ENCODE peak calls at places on chromosome 13, in eight cellular contexts. R is fibroblast of the conjunctiva; T is glutamatergic neuron; K is stimulated activated CD4-positive, alpha-beta T cell treated with anti-CD3 and anti-CD28 coated beads, TNF-alpha, amount 100 ng/mL, for 24 hours; M is activated naive CD8-positive, alpha-beta T cell treated with anti-CD3 and anti-CD28 coated beads, Interleukin-2, amount 50 U/mL, for 24 hours; N is NCI-H345; S is caudate nucleus; B is nephron progenitor cell. O is an unnamed sample.

GRCh38 chr13:108921238-108921637 is 291.8 kb downstream of the MYO16 start:
- DNase-seq in R (no peak), T (no peak), K (no peak), M (no peak), N (no peak), S (no peak), B (no peak), O (no peak)

GRCh38 chr13:101398191-101398590 is 18.1 kb downstream of the NALCN start:
- DNase-seq in R (no peak), T (no peak), K (no peak), M (no peak), N (no peak), S (no peak), B (no peak), O (no peak)

GRCh38 chr13:92379371-92379770 is 847.2 kb upstream of the GPC6 start:
- DNase-seq in R (no peak), T (no peak), K (no peak), M (no peak), N (no peak), S (no peak), B (no peak), O (no peak)

GRCh38 chr13:101289764-101290163 is 126.5 kb downstream of the NALCN start:
- DNase-seq in R (peak), T (peak), K (no peak), M (no peak), N (peak), S (no peak), B (peak), O (no peak)

GRCh38 chr13:45341799-45342584 is 1.0 kb upstream of the TPT1 start:
- DNase-seq in R (no peak), T (no peak), K (no peak), M (no peak), N (no peak), S (no peak), B (no peak), O (peak)

GRCh38 chr13:114011226-114011625 is 37.4 kb upstream of the C13orf46 start:
- DNase-seq in R (no peak), T (peak), K (no peak), M (no peak), N (no peak), S (no peak), B (no peak), O (no peak)

GRCh38 chr13:111429064-111429558 is 108.7 kb downstream of the TEX29 start:
- DNase-seq in R (peak), T (peak), K (peak), M (peak), N (peak), S (no peak), B (peak), O (no peak)

GRCh38 chr13:43698743-43699142 is 88.0 kb downstream of the ENOX1 start:
- DNase-seq in R (peak), T (no peak), K (no peak), M (no peak), N (no peak), S (no peak), B (no peak), O (no peak)

GRCh38 chr13:99354371-99354951 is 47.3 kb upstream of the GPR183 start:
- DNase-seq in R (no peak), T (no peak), K (no peak), M (no peak), N (no peak), S (no peak), B (no peak), O (no peak)

GRCh38 chr13:92843549-92843948 is 383.1 kb upstream of the GPC6 start:
- DNase-seq in R (peak), T (no peak), K (no peak), M (no peak), N (peak), S (no peak), B (no peak), O (no peak)

GRCh38 chr13:20495087-20496023 is 30.3 kb downstream of the CRYL1 start:
- DNase-seq in R (peak), T (peak), K (no peak), M (peak), N (peak), S (peak), B (peak), O (peak)

GRCh38 chr13:23915308-23915707 is 18.0 kb upstream of the C1QTNF9B start:
- DNase-seq in R (no peak), T (no peak), K (no peak), M (no peak), N (peak), S (no peak), B (no peak), O (no peak)

GRCh38 chr13:77386880-77387606 is 60.1 kb upstream of the MYCBP2 start:
- DNase-seq in R (no peak), T (no peak), K (no peak), M (no peak), N (no peak), S (no peak), B (no peak), O (no peak)

GRCh38 chr13:86080340-86080995 is 281.2 kb upstream of the SLITRK6 start:
- DNase-seq in R (no peak), T (no peak), K (no peak), M (no peak), N (no peak), S (no peak), B (no peak), O (no peak)

GRCh38 chr13:114142640-114143490 is 10.4 kb upstream of the RASA3 start:
- DNase-seq in R (no peak), T (no peak), K (no peak), M (peak), N (peak), S (no peak), B (no peak), O (no peak)

GRCh38 chr13:45765464-45765863 is 63.3 kb downstream of the CBY2 start:
- DNase-seq in R (no peak), T (peak), K (no peak), M (no peak), N (no peak), S (no peak), B (no peak), O (no peak)

GRCh38 chr13:21259571-21260455 is 83.4 kb downstream of the MRPL57 start:
- DNase-seq in R (no peak), T (no peak), K (no peak), M (no peak), N (no peak), S (no peak), B (no peak), O (no peak)

GRCh38 chr13:111904701-111905608 is 162.0 kb upstream of the SOX1 start:
- DNase-seq in R (no peak), T (no peak), K (no peak), M (no peak), N (no peak), S (no peak), B (no peak), O (peak)

GRCh38 chr13:59893261-59893660 is 270.5 kb downstream of the DIAPH3 start:
- DNase-seq in R (no peak), T (no peak), K (no peak), M (no peak), N (no peak), S (no peak), B (no peak), O (no peak)

GRCh38 chr13:92804346-92804745 is 422.3 kb upstream of the GPC6 start:
- DNase-seq in R (no peak), T (no peak), K (no peak), M (no peak), N (no peak), S (no peak), B (no peak), O (no peak)

GRCh38 chr13:40433577-40433976 is 232.9 kb downstream of the FOXO1 start:
- DNase-seq in R (no peak), T (no peak), K (no peak), M (peak), N (no peak), S (no peak), B (no peak), O (no peak)

GRCh38 chr13:83780201-83780600 is 102.1 kb downstream of the SLITRK1 start:
- DNase-seq in R (peak), T (no peak), K (no peak), M (no peak), N (no peak), S (no peak), B (peak), O (no peak)

GRCh38 chr13:36850790-36851438 is 31.9 kb downstream of the RFXAP start:
- DNase-seq in R (no peak), T (peak), K (no peak), M (peak), N (peak), S (no peak), B (peak), O (no peak)

O was measured in ureter.